ENCODE peak calls at places on chromosomes 3 and 15, in eight cellular contexts. One of them, this sample, is unnamed.

GRCh38 chr15:90191344-90191687 is 9.8 kb upstream of the SEMA4B start:
- DNase-seq in MV-4-11: no peak
- DNase-seq in fibroblast of pulmonary artery: no peak
- DNase-seq in NCI-H510A: no peak
- DNase-seq in progenitor cell of endocrine pancreas: no peak
- DNase-seq in amniotic stem cell: no peak
- DNase-seq in pancreas: no peak
- DNase-seq in AG10803: no peak
- DNase-seq in this sample: no peak

GRCh38 chr3:181729071-181729915 is 17.6 kb downstream of the SOX2 start:
- DNase-seq in progenitor cell of endocrine pancreas: no peak
- DNase-seq in fibroblast of pulmonary artery: no peak
- DNase-seq in AG10803: no peak
- DNase-seq in amniotic stem cell: no peak
- DNase-seq in NCI-H510A: no peak
- DNase-seq in pancreas: no peak
- DNase-seq in MV-4-11: no peak
- DNase-seq in this sample: no peak

GRCh38 chr15:81256916-81257315 is 60.2 kb downstream of the IL16 start:
- DNase-seq in amniotic stem cell: peak
- DNase-seq in fibroblast of pulmonary artery: peak
- DNase-seq in pancreas: no peak
- DNase-seq in MV-4-11: peak
- DNase-seq in NCI-H510A: no peak
- DNase-seq in AG10803: peak
- DNase-seq in progenitor cell of endocrine pancreas: no peak
- DNase-seq in this sample: no peak

GRCh38 chr15:38297623-38298388 is 45.2 kb downstream of the SPRED1 start:
- DNase-seq in NCI-H510A: no peak
- DNase-seq in MV-4-11: no peak
- DNase-seq in fibroblast of pulmonary artery: no peak
- DNase-seq in AG10803: no peak
- DNase-seq in amniotic stem cell: no peak
- DNase-seq in progenitor cell of endocrine pancreas: no peak
- DNase-seq in pancreas: no peak
- DNase-seq in this sample: no peak

GRCh38 chr15:62779041-62779810 is 263.3 kb upstream of the TPM1 start:
- DNase-seq in AG10803: peak
- DNase-seq in NCI-H510A: no peak
- DNase-seq in fibroblast of pulmonary artery: peak
- DNase-seq in MV-4-11: peak
- DNase-seq in amniotic stem cell: peak
- DNase-seq in pancreas: no peak
- DNase-seq in progenitor cell of endocrine pancreas: no peak
- DNase-seq in this sample: no peak

GRCh38 chr15:43093026-43093425 is 12.8 kb downstream of the UBR1 start:
- DNase-seq in AG10803: peak
- DNase-seq in NCI-H510A: no peak
- DNase-seq in fibroblast of pulmonary artery: peak
- DNase-seq in progenitor cell of endocrine pancreas: no peak
- DNase-seq in pancreas: no peak
- DNase-seq in amniotic stem cell: no peak
- DNase-seq in MV-4-11: peak
- DNase-seq in this sample: no peak

GRCh38 chr3:48289659-48290058 is 43.8 kb downstream of the SPINK8 start:
- DNase-seq in NCI-H510A: no peak
- DNase-seq in progenitor cell of endocrine pancreas: no peak
- DNase-seq in fibroblast of pulmonary artery: no peak
- DNase-seq in pancreas: no peak
- DNase-seq in AG10803: no peak
- DNase-seq in MV-4-11: no peak
- DNase-seq in amniotic stem cell: no peak
- DNase-seq in this sample: no peak

GRCh38 chr3:159923961-159924360 is 64.7 kb upstream of the IL12A start:
- DNase-seq in progenitor cell of endocrine pancreas: no peak
- DNase-seq in amniotic stem cell: no peak
- DNase-seq in AG10803: no peak
- DNase-seq in pancreas: no peak
- DNase-seq in fibroblast of pulmonary artery: no peak
- DNase-seq in MV-4-11: peak
- DNase-seq in NCI-H510A: no peak
- DNase-seq in this sample: no peak

GRCh38 chr3:177050466-177051237 is 146.6 kb downstream of the TBL1XR1 start:
- DNase-seq in amniotic stem cell: peak
- DNase-seq in progenitor cell of endocrine pancreas: no peak
- DNase-seq in AG10803: peak
- DNase-seq in fibroblast of pulmonary artery: peak
- DNase-seq in MV-4-11: no peak
- DNase-seq in NCI-H510A: peak
- DNase-seq in pancreas: no peak
- DNase-seq in this sample: no peak

GRCh38 chr3:143977326-143978262 is 6.0 kb downstream of the DIPK2A start:
- DNase-seq in amniotic stem cell: no peak
- DNase-seq in MV-4-11: peak
- DNase-seq in progenitor cell of endocrine pancreas: no peak
- DNase-seq in AG10803: peak
- DNase-seq in pancreas: no peak
- DNase-seq in NCI-H510A: no peak
- DNase-seq in fibroblast of pulmonary artery: peak
- DNase-seq in this sample: no peak

GRCh38 chr15:40787344-40787841 is 17.6 kb downstream of the C15orf62 start:
- DNase-seq in MV-4-11: peak
- DNase-seq in NCI-H510A: peak
- DNase-seq in pancreas: peak
- DNase-seq in amniotic stem cell: no peak
- DNase-seq in fibroblast of pulmonary artery: peak
- DNase-seq in AG10803: peak
- DNase-seq in progenitor cell of endocrine pancreas: no peak
- DNase-seq in this sample: no peak